ENCODE peak calls at places on chromosomes 2 and 18, in eight cellular contexts. One of them, this sample, is unnamed.

GRCh38 chr2:187976667-187977333 is 314.9 kb upstream of the GULP1 start:
- DNase-seq in astrocyte: no peak
- DNase-seq in upper lobe of left lung: no peak
- DNase-seq in heart left ventricle: no peak
- DNase-seq in fibroblast of lung: no peak
- DNase-seq in RWPE1: no peak
- DNase-seq in AG04449: no peak
- DNase-seq in heart right ventricle: no peak
- DNase-seq in this sample: no peak

GRCh38 chr18:31624892-31625640 is 33.4 kb downstream of the TTR start:
- DNase-seq in astrocyte: no peak
- DNase-seq in upper lobe of left lung: no peak
- DNase-seq in heart left ventricle: no peak
- DNase-seq in fibroblast of lung: no peak
- DNase-seq in RWPE1: no peak
- DNase-seq in AG04449: no peak
- DNase-seq in heart right ventricle: no peak
- DNase-seq in this sample: no peak

GRCh38 chr18:48892146-48892855 is 58.5 kb downstream of the SMAD7 start:
- DNase-seq in astrocyte: no peak
- DNase-seq in upper lobe of left lung: peak
- DNase-seq in heart left ventricle: no peak
- DNase-seq in fibroblast of lung: no peak
- DNase-seq in RWPE1: no peak
- DNase-seq in AG04449: no peak
- DNase-seq in heart right ventricle: no peak
- DNase-seq in this sample: no peak

GRCh38 chr2:120245933-120246332 is 6.7 kb upstream of the RALB start:
- DNase-seq in astrocyte: no peak
- DNase-seq in upper lobe of left lung: no peak
- DNase-seq in heart left ventricle: no peak
- DNase-seq in fibroblast of lung: no peak
- DNase-seq in RWPE1: no peak
- DNase-seq in AG04449: no peak
- DNase-seq in heart right ventricle: no peak
- DNase-seq in this sample: no peak

GRCh38 chr2:222837643-222838056 is 23.2 kb upstream of the ACSL3 start:
- DNase-seq in astrocyte: peak
- DNase-seq in upper lobe of left lung: no peak
- DNase-seq in heart left ventricle: no peak
- DNase-seq in fibroblast of lung: peak
- DNase-seq in RWPE1: peak
- DNase-seq in AG04449: no peak
- DNase-seq in heart right ventricle: no peak
- DNase-seq in this sample: no peak

GRCh38 chr2:222424281-222424728 is at the start of gene SGPP2:
- DNase-seq in astrocyte: no peak
- DNase-seq in upper lobe of left lung: peak
- DNase-seq in heart left ventricle: no peak
- DNase-seq in fibroblast of lung: no peak
- DNase-seq in RWPE1: peak
- DNase-seq in AG04449: no peak
- DNase-seq in heart right ventricle: peak
- DNase-seq in this sample: peak

GRCh38 chr18:6661692-6662415 is 67.7 kb upstream of the ARHGAP28 start:
- DNase-seq in astrocyte: no peak
- DNase-seq in upper lobe of left lung: no peak
- DNase-seq in heart left ventricle: no peak
- DNase-seq in fibroblast of lung: no peak
- DNase-seq in RWPE1: no peak
- DNase-seq in AG04449: no peak
- DNase-seq in heart right ventricle: no peak
- DNase-seq in this sample: no peak

GRCh38 chr18:79627750-79628294 is 51.8 kb upstream of the CTDP1 start:
- DNase-seq in astrocyte: no peak
- DNase-seq in upper lobe of left lung: no peak
- DNase-seq in heart left ventricle: no peak
- DNase-seq in fibroblast of lung: no peak
- DNase-seq in RWPE1: no peak
- DNase-seq in AG04449: no peak
- DNase-seq in heart right ventricle: no peak
- DNase-seq in this sample: no peak

GRCh38 chr2:238085899-238086298 is 14.2 kb upstream of the ESPNL start:
- DNase-seq in astrocyte: no peak
- DNase-seq in upper lobe of left lung: no peak
- DNase-seq in heart left ventricle: no peak
- DNase-seq in fibroblast of lung: no peak
- DNase-seq in RWPE1: no peak
- DNase-seq in AG04449: no peak
- DNase-seq in heart right ventricle: no peak
- DNase-seq in this sample: no peak

GRCh38 chr2:180000434-180000833 is 6.7 kb downstream of the CWC22 start:
- DNase-seq in astrocyte: peak
- DNase-seq in upper lobe of left lung: no peak
- DNase-seq in heart left ventricle: no peak
- DNase-seq in fibroblast of lung: peak
- DNase-seq in RWPE1: no peak
- DNase-seq in AG04449: no peak
- DNase-seq in heart right ventricle: no peak
- DNase-seq in this sample: no peak

GRCh38 chr2:152415231-152415642 is 80.3 kb downstream of the FMNL2 start:
- DNase-seq in astrocyte: peak
- DNase-seq in upper lobe of left lung: no peak
- DNase-seq in heart left ventricle: no peak
- DNase-seq in fibroblast of lung: peak
- DNase-seq in RWPE1: peak
- DNase-seq in AG04449: no peak
- DNase-seq in heart right ventricle: no peak
- DNase-seq in this sample: no peak

GRCh38 chr18:76886112-76886511 is 63.8 kb downstream of the ZNF236 start:
- DNase-seq in astrocyte: no peak
- DNase-seq in upper lobe of left lung: no peak
- DNase-seq in heart left ventricle: no peak
- DNase-seq in fibroblast of lung: no peak
- DNase-seq in RWPE1: no peak
- DNase-seq in AG04449: no peak
- DNase-seq in heart right ventricle: no peak
- DNase-seq in this sample: no peak

GRCh38 chr2:44944952-44945612 is 3.6 kb downstream of the SIX3 start:
- DNase-seq in astrocyte: no peak
- DNase-seq in upper lobe of left lung: no peak
- DNase-seq in heart left ventricle: no peak
- DNase-seq in fibroblast of lung: no peak
- DNase-seq in RWPE1: no peak
- DNase-seq in AG04449: no peak
- DNase-seq in heart right ventricle: no peak
- DNase-seq in this sample: no peak

GRCh38 chr2:29323961-29324360 is 208.7 kb downstream of the CLIP4 start:
- DNase-seq in astrocyte: peak
- DNase-seq in upper lobe of left lung: no peak
- DNase-seq in heart left ventricle: no peak
- DNase-seq in fibroblast of lung: peak
- DNase-seq in RWPE1: no peak
- DNase-seq in AG04449: no peak
- DNase-seq in heart right ventricle: no peak
- DNase-seq in this sample: no peak

GRCh38 chr18:56374005-56374655 is 264.3 kb downstream of the TXNL1 start:
- DNase-seq in astrocyte: peak
- DNase-seq in upper lobe of left lung: no peak
- DNase-seq in heart left ventricle: no peak
- DNase-seq in fibroblast of lung: peak
- DNase-seq in RWPE1: no peak
- DNase-seq in AG04449: no peak
- DNase-seq in heart right ventricle: no peak
- DNase-seq in this sample: no peak

DNA sequence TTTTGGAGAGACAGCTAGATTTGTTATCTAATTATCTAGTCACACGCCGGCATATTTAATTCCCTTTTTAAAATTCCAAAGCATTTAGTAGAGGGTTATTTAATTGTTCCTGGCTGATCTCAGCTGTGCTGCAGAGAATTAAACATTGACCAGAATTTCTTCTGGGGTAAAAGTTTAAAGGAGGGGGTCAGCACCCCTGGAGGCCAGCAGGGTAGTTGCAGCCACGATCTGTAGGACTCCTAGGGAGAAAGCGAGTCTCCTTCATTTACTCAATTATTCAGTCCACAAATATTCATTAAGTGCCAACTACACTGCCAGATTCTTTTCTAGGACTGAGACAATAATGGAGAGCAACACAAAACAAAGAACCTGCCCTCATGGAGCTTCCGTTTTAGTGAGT is 294.3 kb downstream of the RDH14 start:
- DNase-seq in astrocyte: no peak
- DNase-seq in upper lobe of left lung: no peak
- DNase-seq in heart left ventricle: no peak
- DNase-seq in fibroblast of lung: no peak
- DNase-seq in RWPE1: no peak
- DNase-seq in AG04449: no peak
- DNase-seq in heart right ventricle: no peak
- DNase-seq in this sample: no peak
- TF ChIP-seq CTCF in astrocyte: no peak
- TF ChIP-seq CTCF in upper lobe of left lung: no peak
- TF ChIP-seq CTCF in heart left ventricle: no peak
- TF ChIP-seq CTCF in fibroblast of lung: peak
- TF ChIP-seq CTCF in RWPE1: no peak
- TF ChIP-seq CTCF in AG04449: no peak
- TF ChIP-seq CTCF in heart right ventricle: no peak
- TF ChIP-seq CTCF in this sample: no peak

DNA sequence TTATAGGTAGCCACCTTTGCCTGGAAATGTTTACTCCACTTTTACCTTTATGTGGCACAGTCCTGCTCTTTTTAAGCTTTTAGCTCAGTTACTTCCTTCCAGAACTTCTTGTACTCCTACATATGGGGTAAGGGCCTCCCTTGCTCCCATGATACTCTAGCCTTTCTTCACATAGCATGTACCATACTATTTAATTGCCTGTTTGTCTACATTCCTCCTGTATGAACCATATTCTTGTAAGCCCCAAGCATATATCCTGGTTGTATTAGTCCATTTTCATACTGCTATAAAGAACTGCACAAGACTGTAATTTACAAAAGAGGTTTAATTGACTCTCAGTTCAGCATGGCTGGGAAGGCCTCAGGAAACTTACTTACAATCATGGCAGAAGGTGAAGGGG is 90.6 kb upstream of the VWC2L start:
- DNase-seq in astrocyte: no peak
- DNase-seq in upper lobe of left lung: no peak
- DNase-seq in heart left ventricle: no peak
- DNase-seq in fibroblast of lung: no peak
- DNase-seq in RWPE1: no peak
- DNase-seq in AG04449: no peak
- DNase-seq in heart right ventricle: no peak
- DNase-seq in this sample: no peak
- TF ChIP-seq CTCF in astrocyte: no peak
- TF ChIP-seq CTCF in upper lobe of left lung: no peak
- TF ChIP-seq CTCF in heart left ventricle: no peak
- TF ChIP-seq CTCF in fibroblast of lung: no peak
- TF ChIP-seq CTCF in RWPE1: no peak
- TF ChIP-seq CTCF in AG04449: no peak
- TF ChIP-seq CTCF in heart right ventricle: no peak
- TF ChIP-seq CTCF in this sample: no peak

GRCh38 chr18:62795813-62796212 is 80.5 kb downstream of the PHLPP1 start:
- DNase-seq in astrocyte: no peak
- DNase-seq in upper lobe of left lung: no peak
- DNase-seq in heart left ventricle: no peak
- DNase-seq in fibroblast of lung: no peak
- DNase-seq in RWPE1: no peak
- DNase-seq in AG04449: no peak
- DNase-seq in heart right ventricle: no peak
- DNase-seq in this sample: no peak

GRCh38 chr18:62797329-62797728 is 82.0 kb downstream of the PHLPP1 start:
- DNase-seq in astrocyte: no peak
- DNase-seq in upper lobe of left lung: no peak
- DNase-seq in heart left ventricle: no peak
- DNase-seq in fibroblast of lung: no peak
- DNase-seq in RWPE1: no peak
- DNase-seq in AG04449: no peak
- DNase-seq in heart right ventricle: no peak
- DNase-seq in this sample: no peak

GRCh38 chr18:62802523-62802922 is 87.2 kb downstream of the PHLPP1 start:
- DNase-seq in astrocyte: no peak
- DNase-seq in upper lobe of left lung: no peak
- DNase-seq in heart left ventricle: no peak
- DNase-seq in fibroblast of lung: no peak
- DNase-seq in RWPE1: no peak
- DNase-seq in AG04449: no peak
- DNase-seq in heart right ventricle: no peak
- DNase-seq in this sample: no peak

GRCh38 chr18:62796216-62796621 is 80.9 kb downstream of the PHLPP1 start:
- DNase-seq in astrocyte: no peak
- DNase-seq in upper lobe of left lung: no peak
- DNase-seq in heart left ventricle: no peak
- DNase-seq in fibroblast of lung: no peak
- DNase-seq in RWPE1: no peak
- DNase-seq in AG04449: no peak
- DNase-seq in heart right ventricle: no peak
- DNase-seq in this sample: no peak

GRCh38 chr18:62799977-62800376 is 84.6 kb downstream of the PHLPP1 start:
- DNase-seq in astrocyte: no peak
- DNase-seq in upper lobe of left lung: no peak
- DNase-seq in heart left ventricle: no peak
- DNase-seq in fibroblast of lung: no peak
- DNase-seq in RWPE1: no peak
- DNase-seq in AG04449: no peak
- DNase-seq in heart right ventricle: no peak
- DNase-seq in this sample: no peak
- TF ChIP-seq CTCF in astrocyte: no peak
- TF ChIP-seq CTCF in upper lobe of left lung: no peak
- TF ChIP-seq CTCF in heart left ventricle: no peak
- TF ChIP-seq CTCF in fibroblast of lung: no peak
- TF ChIP-seq CTCF in RWPE1: no peak
- TF ChIP-seq CTCF in AG04449: no peak
- TF ChIP-seq CTCF in heart right ventricle: no peak
- TF ChIP-seq CTCF in this sample: no peak

DNA sequence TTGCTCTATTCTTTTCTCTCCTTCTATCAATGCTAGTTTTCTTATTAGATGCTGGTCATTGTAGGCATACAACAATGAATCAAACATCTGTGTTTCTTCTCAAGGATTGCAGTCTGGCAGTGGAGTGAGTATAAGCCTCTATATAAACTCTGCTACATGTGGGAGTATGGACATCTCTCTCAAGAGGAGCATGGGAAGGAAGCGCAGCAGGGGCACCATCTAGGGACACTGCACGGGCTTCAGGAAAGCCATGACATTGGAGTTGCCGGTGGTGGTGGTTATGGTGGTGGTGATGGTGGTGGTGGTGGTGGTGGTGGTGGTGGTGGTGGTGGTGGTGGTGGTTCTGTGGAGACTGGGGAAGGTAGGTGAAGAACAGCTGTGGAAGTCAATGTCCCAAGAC is 462.6 kb downstream of the RNF144A start:
- DNase-seq in astrocyte: no peak
- DNase-seq in upper lobe of left lung: no peak
- DNase-seq in heart left ventricle: no peak
- DNase-seq in fibroblast of lung: no peak
- DNase-seq in RWPE1: no peak
- DNase-seq in AG04449: no peak
- DNase-seq in heart right ventricle: no peak
- DNase-seq in this sample: peak
- TF ChIP-seq CTCF in astrocyte: no peak
- TF ChIP-seq CTCF in upper lobe of left lung: no peak
- TF ChIP-seq CTCF in heart left ventricle: no peak
- TF ChIP-seq CTCF in fibroblast of lung: no peak
- TF ChIP-seq CTCF in RWPE1: no peak
- TF ChIP-seq CTCF in AG04449: peak
- TF ChIP-seq CTCF in heart right ventricle: no peak
- TF ChIP-seq CTCF in this sample: peak